ENCODE peak calls at places on chromosomes 16 and 17, in six cellular contexts. D is stimulated activated CD4-positive, alpha-beta T cell treated with anti-CD3 and anti-CD28 coated beads, TNF-alpha, amount 100 ng/mL, for 24 hours; T is cardiac muscle cell; V is dermis blood vessel endothelial cell; E is effector CD4-positive, alpha-beta T cell; Y is HT1080. R is an unnamed sample.

GRCh38 chr16:9123871-9124270 is 32.4 kb downstream of the HAPSTR1 start:
- DNase-seq in D (no peak), T (no peak), V (no peak), E (no peak), Y (peak), R (no peak)

GRCh38 chr17:79607941-79608728 is 2.7 kb downstream of the RBFOX3 start:
- DNase-seq in D (peak), T (peak), V (peak), E (no peak), Y (peak), R (no peak)

GRCh38 chr17:13940858-13941665 is 128.2 kb upstream of the COX10 start:
- DNase-seq in D (no peak), T (no peak), V (no peak), E (no peak), Y (peak), R (peak)

GRCh38 chr17:62621223-62621622 is 6.2 kb upstream of the MRC2 start:
- DNase-seq in D (no peak), T (no peak), V (no peak), E (no peak), Y (no peak), R (no peak)

GRCh38 chr17:63399856-63400255 is 46.2 kb downstream of the CYB561 start:
- DNase-seq in D (no peak), T (no peak), V (no peak), E (no peak), Y (no peak), R (no peak)

GRCh38 chr16:87407511-87408112 is 15.5 kb downstream of the MAP1LC3B start:
- DNase-seq in D (no peak), T (no peak), V (peak), E (no peak), Y (peak), R (peak)

GRCh38 chr16:82767198-82767597 is 140.4 kb downstream of the CDH13 start:
- DNase-seq in D (no peak), T (no peak), V (no peak), E (no peak), Y (no peak), R (no peak)

GRCh38 chr17:62725791-62726249 is 82.3 kb downstream of the MARCHF10 start:
- DNase-seq in D (no peak), T (no peak), V (peak), E (no peak), Y (no peak), R (no peak)

GRCh38 chr17:27282054-27282501 is 11.8 kb upstream of the WSB1 start:
- DNase-seq in D (no peak), T (no peak), V (no peak), E (no peak), Y (no peak), R (no peak)

GRCh38 chr17:30380106-30380420 is 1.3 kb downstream of the CPD start:
- DNase-seq in D (no peak), T (no peak), V (peak), E (no peak), Y (no peak), R (no peak)

GRCh38 chr17:10549108-10549842 is at the start of gene MYH2:
- DNase-seq in D (no peak), T (peak), V (no peak), E (no peak), Y (no peak), R (no peak)

GRCh38 chr16:73230651-73231050 is 182.7 kb upstream of the ZFHX3 start:
- DNase-seq in D (no peak), T (no peak), V (no peak), E (no peak), Y (no peak), R (no peak)

GRCh38 chr16:66028505-66029216 is 337.8 kb upstream of the CDH5 start:
- DNase-seq in D (no peak), T (no peak), V (no peak), E (no peak), Y (peak), R (no peak)

GRCh38 chr17:46978489-46979022 is 497 bp downstream of the RPRML start:
- DNase-seq in D (no peak), T (peak), V (no peak), E (no peak), Y (no peak), R (no peak)

GRCh38 chr16:1082266-1082951 is 9.9 kb downstream of the SSTR5 start:
- DNase-seq in D (no peak), T (no peak), V (peak), E (no peak), Y (no peak), R (peak)

GRCh38 chr16:20899503-20900298 is 457 bp downstream of the DCUN1D3 start:
- DNase-seq in D (no peak), T (peak), V (peak), E (no peak), Y (no peak), R (no peak)

GRCh38 chr16:30131869-30132475 is 9.0 kb upstream of the MAPK3 start:
- DNase-seq in D (no peak), T (no peak), V (no peak), E (no peak), Y (no peak), R (no peak)

GRCh38 chr17:14688134-14688533 is 387.3 kb downstream of the HS3ST3B1 start:
- DNase-seq in D (no peak), T (no peak), V (no peak), E (no peak), Y (peak), R (peak)

R was measured in H4.